ENCODE peak calls at places on chromosomes 2 and 18, in six cellular contexts. L, B, C, F, P and E are unnamed samples. For H3K4me1, the result is how much of the 10 kb centered on the place peaks cover.

GRCh38 chr2:45237128-45237527 is 227.9 kb upstream of the SIX2 start:
- DNase-seq in F (no peak), B (no peak), P (no peak), C (peak), L (peak), E (no peak)

GRCh38 chr2:213021971-213022899 is 129.2 kb downstream of the IKZF2 start:
- DNase-seq in L (peak), F (no peak), C (peak), B (no peak), P (no peak), E (no peak)

GRCh38 chr18:51630706-51631105 is 433.2 kb upstream of the MEX3C start:
- DNase-seq in B (no peak), C (no peak), L (no peak), P (no peak), F (no peak), E (no peak)

GRCh38 chr2:215946581-215946980 is 66.8 kb downstream of the MREG start:
- DNase-seq in B (no peak), P (no peak), F (no peak), L (no peak), C (no peak), E (no peak)

GRCh38 chr2:133941666-133942065 is 312.2 kb upstream of the MGAT5 start:
- DNase-seq in L (peak), C (no peak), B (no peak), P (no peak), F (no peak), E (no peak)

GRCh38 chr18:63924551-63924950 is 16.8 kb downstream of the SERPINB10 start:
- DNase-seq in C (peak), F (no peak), P (no peak), L (peak), B (no peak), E (no peak)

GRCh38 chr2:60463249-60463648 is 90.2 kb downstream of the BCL11A start:
- DNase-seq in L (peak), F (no peak), C (peak), P (no peak), B (peak), E (no peak)

GRCh38 chr18:76425299-76426101 is 69.5 kb downstream of the ZNF516 start:
- DNase-seq in C (peak), B (no peak), P (no peak), L (peak), F (no peak), E (no peak)

GRCh38 chr2:80256396-80257167 is 48.0 kb downstream of the LRRTM1 start:
- DNase-seq in F (no peak), B (no peak), L (peak), C (peak), P (peak), E (no peak)

GRCh38 chr2:115194623-115195022 is 752.2 kb downstream of the DPP10 start:
- DNase-seq in L (no peak), B (no peak), F (no peak), P (no peak), C (no peak), E (no peak)

GRCh38 chr2:86570069-86570468 is 6.8 kb upstream of the CHMP3 start:
- DNase-seq in L (no peak), P (no peak), C (peak), B (no peak), F (no peak), E (no peak)

GRCh38 chr18:51255694-51256093 is 58.2 kb upstream of the MEX3C start:
- DNase-seq in L (no peak), B (no peak), F (no peak), C (peak), P (no peak), E (no peak)

GRCh38 chr18:9894454-9895068 is 8.8 kb downstream of the TXNDC2 start:
- DNase-seq in C (no peak), B (no peak), P (no peak), L (no peak), F (no peak), E (no peak)

DNA sequence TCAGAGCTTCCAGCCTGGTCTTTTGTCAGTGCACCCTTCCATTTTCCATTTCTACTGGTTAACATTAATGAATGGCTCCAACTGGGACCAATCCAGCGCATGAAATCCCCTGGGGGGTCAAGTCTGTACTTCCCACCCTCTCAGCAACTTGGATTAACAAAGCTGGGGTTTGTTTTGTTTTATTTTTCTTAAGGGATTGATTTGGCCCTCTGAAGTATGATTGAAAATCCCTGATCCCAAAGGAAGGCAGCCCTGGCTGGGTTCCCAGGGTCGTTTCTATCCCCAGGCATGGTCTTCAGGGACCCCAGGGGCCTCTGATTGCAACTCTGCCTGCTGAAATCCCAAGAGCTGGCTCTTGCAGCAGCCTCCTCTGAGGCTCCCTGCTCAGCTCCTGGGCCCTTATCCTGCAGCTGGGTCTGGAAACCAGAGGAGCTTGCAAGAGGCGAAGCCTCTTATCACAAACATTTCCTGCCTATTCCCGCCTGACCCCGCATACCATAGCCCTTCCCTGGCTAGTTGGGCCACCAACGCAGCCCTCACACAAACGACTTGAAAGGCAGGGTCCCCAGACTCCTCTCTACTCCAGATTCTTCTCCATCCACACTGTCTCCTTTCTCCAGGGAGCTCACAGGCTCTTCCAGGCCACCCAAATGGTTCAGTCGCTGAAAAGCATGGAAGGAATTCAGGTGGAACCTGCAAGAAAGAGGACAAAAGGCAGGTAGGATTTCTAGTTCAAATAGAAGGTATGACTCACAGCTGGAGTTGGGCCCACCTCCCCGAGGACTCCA is 109.7 kb upstream of the PKDCC start:
- DNase-seq in P (peak), L (peak), C (peak), F (no peak), B (no peak), E (no peak)
- H3K4me1 ChIP-seq in P (half or more), L (under half), C (half or more), F (under half), B (under half), E (half or more)

GRCh38 chr2:118148809-118149208 is 60.5 kb downstream of the INSIG2 start:
- DNase-seq in F (no peak), L (no peak), B (no peak), P (no peak), C (peak), E (no peak)
- TF ChIP-seq CTCF in F (no peak), L (no peak), B (no peak), P (no peak), C (no peak), E (no peak)

GRCh38 chr2:126568734-126569133 is 87.2 kb upstream of the GYPC start:
- DNase-seq in L (no peak), P (no peak), F (no peak), B (no peak), C (no peak), E (no peak)
- H3K4me1 ChIP-seq in L (under half), P (under half), F (under half), B (under half), C (under half), E (under half)

DNA sequence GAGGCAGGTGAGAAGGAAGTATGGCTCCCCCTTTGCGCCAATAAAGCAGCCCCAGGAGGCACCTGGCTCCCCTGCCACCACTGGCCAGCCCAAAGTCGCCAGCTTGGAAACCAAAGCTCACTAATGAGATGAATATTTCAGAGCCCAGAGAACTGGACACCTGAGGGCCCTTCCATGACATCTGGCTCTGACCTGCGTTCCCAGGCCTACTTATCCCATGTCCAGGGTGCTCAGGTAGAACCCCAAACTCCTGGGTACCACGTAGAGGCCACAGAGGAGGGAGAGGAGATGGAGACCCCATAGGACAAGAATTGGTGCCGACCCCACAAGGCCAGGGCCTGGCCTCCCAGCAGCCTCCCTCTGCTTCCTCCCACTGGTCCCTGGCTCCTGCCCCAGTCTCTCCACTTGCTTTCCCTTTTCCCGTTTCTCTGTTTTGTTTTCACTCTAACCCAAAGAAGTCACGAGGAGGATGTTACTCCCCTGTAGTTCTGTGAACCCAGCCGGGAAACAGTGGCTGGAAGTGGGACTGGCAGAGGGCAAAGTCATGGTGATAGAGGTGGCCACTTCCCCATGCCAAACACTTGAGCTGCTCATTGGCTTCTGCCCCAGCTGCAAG is 877 bp downstream of the TMBIM1 start:
- DNase-seq in L (peak), B (no peak), F (peak), P (no peak), C (peak), E (no peak)
- TF ChIP-seq CTCF in L (no peak), B (no peak), F (no peak), P (no peak), C (no peak), E (no peak)

GRCh38 chr2:217429981-217430500 is 570.2 kb upstream of the TNP1 start:
- DNase-seq in L (peak), C (no peak), F (no peak), P (no peak), B (no peak), E (no peak)
- H3K4me1 ChIP-seq in L (under half), C (half or more), F (under half), P (under half), B (under half), E (under half)

GRCh38 chr18:32461704-32462272 is 8.9 kb downstream of the GAREM1 start:
- DNase-seq in F (no peak), C (no peak), B (no peak), P (no peak), L (peak), E (no peak)
- TF ChIP-seq CTCF in F (no peak), C (no peak), B (no peak), P (peak), L (peak), E (no peak)